ENCODE peak calls at places on chromosomes 6 and 20, in five cellular contexts. X, L, E, N and H are unnamed samples.

GRCh38 chr6:169324086-169324485 is 70.4 kb upstream of the THBS2 start:
- DNase-seq in X (no peak), L (no peak), E (no peak), N (no peak), H (no peak)

GRCh38 chr6:26017567-26017966 is 55.0 kb downstream of the TRIM38 start:
- DNase-seq in X (peak; percentile 74), L (peak; percentile 94), E (peak; percentile 90), N (peak; percentile 87), H (peak; percentile 93)

GRCh38 chr6:105308840-105309239 is 94.0 kb downstream of the PREP start:
- DNase-seq in X (no peak), L (no peak), E (no peak), N (no peak), H (no peak)

GRCh38 chr6:113824863-113825262 is 32.3 kb upstream of the MARCKS start:
- DNase-seq in X (no peak), L (no peak), E (no peak), N (no peak), H (no peak)

GRCh38 chr6:114735118-114735730 is 392.4 kb upstream of the HS3ST5 start:
- DNase-seq in X (no peak), L (no peak), E (no peak), N (no peak), H (no peak)

GRCh38 chr20:9031951-9032350 is 36.9 kb upstream of the PLCB4 start:
- DNase-seq in X (no peak), L (peak; percentile 55), E (no peak), N (peak; percentile 49), H (no peak)

GRCh38 chr20:37179671-37180524 is 550 bp upstream of the MROH8 start:
- DNase-seq in X (no peak), L (peak; percentile 79), E (peak; percentile 79), N (peak; percentile 23), H (peak; percentile 68)

GRCh38 chr20:45445805-45446562 is 23.6 kb upstream of the WFDC2 start:
- DNase-seq in X (no peak), L (peak; percentile 15), E (peak; percentile 20), N (peak; percentile 14), H (peak; percentile 51)

GRCh38 chr6:2021713-2022125 is 223.7 kb downstream of the GMDS start:
- DNase-seq in X (peak; percentile 48), L (peak; percentile 82), E (peak; percentile 88), N (peak; percentile 76), H (peak; percentile 89)

GRCh38 chr6:91569071-91569470 is 982.2 kb upstream of the MAP3K7 start:
- DNase-seq in X (no peak), L (no peak), E (no peak), N (no peak), H (no peak)

GRCh38 chr6:32642707-32643106 is 5.5 kb downstream of the HLA-DQA1 start:
- DNase-seq in X (no peak), L (no peak), E (no peak), N (no peak), H (no peak)

GRCh38 chr6:106273087-106273486 is 52.5 kb downstream of the ATG5 start:
- DNase-seq in X (no peak), L (no peak), E (no peak), N (no peak), H (no peak)

GRCh38 chr6:1686117-1687098 is 76.7 kb downstream of the FOXC1 start:
- DNase-seq in X (peak; percentile 25), L (peak; percentile 94), E (peak; percentile 96), N (peak; percentile 94), H (peak; percentile 96)

GRCh38 chr6:125827788-125828313 is 37.1 kb downstream of the NCOA7 start:
- DNase-seq in X (no peak), L (no peak), E (no peak), N (no peak), H (no peak)

GRCh38 chr6:158488065-158488464 is 71.8 kb upstream of the TMEM181 start:
- DNase-seq in X (no peak), L (peak; percentile 98), E (peak; percentile 90), N (peak; percentile 91), H (peak; percentile 86)

GRCh38 chr6:48109902-48110301 is 1.1 kb downstream of the PTCHD4 start:
- DNase-seq in X (no peak), L (no peak), E (peak; percentile 59), N (no peak), H (peak; percentile 36)

GRCh38 chr6:150235218-150235617 is 92.4 kb downstream of the PPP1R14C start:
- DNase-seq in X (no peak), L (no peak), E (no peak), N (no peak), H (no peak)

GRCh38 chr6:136150961-136151360 is 99.2 kb downstream of the MTFR2 start:
- DNase-seq in X (no peak), L (no peak), E (no peak), N (no peak), H (no peak)

GRCh38 chr6:106128981-106129761 is 43.0 kb downstream of the PRDM1 start:
- DNase-seq in X (no peak), L (peak; percentile 82), E (peak; percentile 60), N (peak; percentile 70), H (peak; percentile 55)

GRCh38 chr6:89574860-89575561 is 63.5 kb downstream of the LYRM2 start:
- DNase-seq in X (no peak), L (no peak), E (no peak), N (no peak), H (no peak)

GRCh38 chr6:5325173-5325572 is 63.9 kb downstream of the FARS2 start:
- DNase-seq in X (no peak), L (no peak), E (peak; percentile 11), N (no peak), H (peak; percentile 33)

GRCh38 chr6:166769648-166770047 is 142.6 kb upstream of the RPS6KA2 start:
- DNase-seq in X (no peak), L (no peak), E (no peak), N (no peak), H (no peak)

DNA sequence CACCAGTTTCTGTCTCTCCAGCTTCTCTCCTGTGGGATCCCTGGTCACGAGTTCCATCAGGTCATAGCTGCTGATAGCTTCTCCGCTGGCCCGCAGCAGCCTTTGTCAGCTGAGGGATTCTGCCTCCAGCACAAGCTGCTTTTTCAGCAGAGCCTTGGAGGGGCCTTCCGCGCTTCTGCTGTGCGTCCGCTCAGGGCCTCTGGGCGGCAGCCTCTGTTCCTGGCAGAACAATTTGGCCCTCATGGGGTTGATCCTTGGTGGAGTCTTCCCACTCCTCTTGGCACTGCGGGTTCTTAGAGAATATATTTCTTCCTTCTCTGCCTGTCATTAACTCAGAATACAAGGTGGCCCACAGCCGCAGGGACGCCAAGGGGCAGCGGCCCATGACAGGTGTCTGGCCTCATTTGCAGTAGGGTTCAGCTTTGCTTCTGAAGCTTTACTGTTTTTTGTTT is 158.8 kb downstream of the DTNBP1 start:
- DNase-seq in X (peak; percentile 59), L (peak; percentile 62), E (no peak), N (peak; percentile 35), H (no peak)
- TF ChIP-seq CTCF in X (no peak), L (peak; percentile 47), E (no peak), N (peak; percentile 28), H (no peak)

GRCh38 chr20:17494201-17494600 is 37.0 kb downstream of the BFSP1 start:
- DNase-seq in X (no peak), L (no peak), E (no peak), N (no peak), H (no peak)

GRCh38 chr20:17498641-17499040 is 32.5 kb downstream of the BFSP1 start:
- DNase-seq in X (no peak), L (no peak), E (no peak), N (no peak), H (no peak)

GRCh38 chr20:17493173-17493572 is 38.0 kb downstream of the BFSP1 start:
- DNase-seq in X (no peak), L (no peak), E (no peak), N (no peak), H (no peak)

GRCh38 chr20:17498181-17498580 is 33.0 kb downstream of the BFSP1 start:
- DNase-seq in X (no peak), L (peak; percentile 15), E (peak; percentile 58), N (no peak), H (no peak)

GRCh38 chr20:17495826-17496225 is 35.4 kb downstream of the BFSP1 start:
- DNase-seq in X (no peak), L (no peak), E (peak; percentile 27), N (no peak), H (no peak)
- TF ChIP-seq CTCF in X (no peak), L (no peak), E (no peak), N (no peak), H (no peak)

GRCh38 chr20:63567382-63568169 is 6.5 kb downstream of the HELZ2 start:
- DNase-seq in X (no peak), L (no peak), E (no peak), N (no peak), H (no peak)
- TF ChIP-seq CTCF in X (no peak), L (no peak), E (no peak), N (no peak), H (no peak)

GRCh38 chr6:170443151-170443662 is 109.9 kb downstream of the PSMB1 start:
- DNase-seq in X (no peak), L (no peak), E (no peak), N (no peak), H (no peak)
- TF ChIP-seq CTCF in X (no peak), L (no peak), E (no peak), N (peak; percentile 10), H (no peak)